ENCODE peak calls at places on chromosomes 3 and 15, in nine cellular contexts. E is fibroblast of mammary gland, B is HCT116, A is WTC11, G is spleen, V is AG09319, T is adrenal gland, H is fibroblast of pulmonary artery, I is neural crest cell. K is an unnamed sample.

GRCh38 chr3:11305509-11305908 is 33.3 kb downstream of the ATG7 start:
- DNase-seq in E (no peak), B (no peak), A (no peak), G (no peak), V (no peak), T (peak), H (peak), I (no peak), K (no peak)

GRCh38 chr3:188578579-188579363 is 424.8 kb downstream of the LPP start:
- DNase-seq in E (peak), B (no peak), A (no peak), G (no peak), V (peak), T (peak), H (peak), I (no peak), K (no peak)

GRCh38 chr3:66553714-66554113 is 52.9 kb upstream of the LRIG1 start:
- DNase-seq in E (no peak), B (no peak), A (no peak), G (no peak), V (no peak), T (no peak), H (no peak), I (no peak), K (no peak)

GRCh38 chr3:111862415-111862814 is 3.4 kb downstream of the PHLDB2 start:
- DNase-seq in E (no peak), B (no peak), A (no peak), G (no peak), V (no peak), T (no peak), H (no peak), I (no peak), K (no peak)

GRCh38 chr15:67834593-67835348 is 5.1 kb downstream of the RNU6-1 start:
- DNase-seq in E (no peak), B (no peak), A (peak), G (peak), V (no peak), T (no peak), H (no peak), I (no peak), K (no peak)

GRCh38 chr3:69426291-69426690 is 40.4 kb upstream of the FRMD4B start:
- DNase-seq in E (no peak), B (no peak), A (no peak), G (no peak), V (no peak), T (no peak), H (no peak), I (no peak), K (no peak)

GRCh38 chr3:102193255-102193654 is 241.6 kb upstream of the ZPLD1 start:
- DNase-seq in E (no peak), B (no peak), A (no peak), G (no peak), V (no peak), T (no peak), H (no peak), I (no peak), K (no peak)

GRCh38 chr3:149085828-149086231 is 503 bp downstream of the HLTF start:
- DNase-seq in E (peak), B (no peak), A (no peak), G (peak), V (no peak), T (peak), H (peak), I (no peak), K (peak)

GRCh38 chr3:170222647-170223541 is 670 bp downstream of the PRKCI start:
- DNase-seq in E (peak), B (no peak), A (peak), G (no peak), V (no peak), T (peak), H (peak), I (no peak), K (peak)

GRCh38 chr15:50685191-50685975 is 1.2 kb downstream of the TRPM7 start:
- DNase-seq in E (no peak), B (no peak), A (no peak), G (no peak), V (no peak), T (no peak), H (peak), I (no peak), K (no peak)

GRCh38 chr15:67843571-67844387 is 3.9 kb upstream of the RNU6-1 start:
- DNase-seq in E (no peak), B (no peak), A (no peak), G (no peak), V (no peak), T (no peak), H (peak), I (no peak), K (no peak)

GRCh38 chr3:180048108-180048507 is 11.4 kb upstream of the PEX5L start:
- DNase-seq in E (no peak), B (no peak), A (no peak), G (no peak), V (no peak), T (no peak), H (no peak), I (no peak), K (no peak)

GRCh38 chr15:40072216-40072990 is 33.4 kb upstream of the SRP14 start:
- DNase-seq in E (no peak), B (no peak), A (no peak), G (peak), V (no peak), T (no peak), H (no peak), I (no peak), K (no peak)

GRCh38 chr15:48112242-48112641 is 8.5 kb upstream of the SLC24A5 start:
- DNase-seq in E (peak), B (peak), A (peak), G (no peak), V (no peak), T (peak), H (peak), I (no peak), K (no peak)

GRCh38 chr3:43194490-43195115 is 88.7 kb upstream of the POMGNT2 start:
- DNase-seq in E (no peak), B (no peak), A (no peak), G (peak), V (no peak), T (no peak), H (no peak), I (no peak), K (peak)

GRCh38 chr3:16609927-16610580 is 4.8 kb upstream of the DAZL start:
- DNase-seq in E (peak), B (no peak), A (no peak), G (no peak), V (no peak), T (peak), H (peak), I (no peak), K (no peak)

GRCh38 chr15:78685157-78685830 is 44.3 kb upstream of the CHRNB4 start:
- DNase-seq in E (no peak), B (no peak), A (no peak), G (peak), V (no peak), T (no peak), H (no peak), I (no peak), K (no peak)

GRCh38 chr3:124381565-124382333 is 348.5 kb upstream of the UMPS start:
- DNase-seq in E (no peak), B (no peak), A (no peak), G (no peak), V (no peak), T (no peak), H (no peak), I (no peak), K (no peak)

GRCh38 chr3:167493240-167493639 is 19.4 kb upstream of the SERPINI2 start:
- DNase-seq in E (peak), B (peak), A (peak), G (no peak), V (no peak), T (no peak), H (no peak), I (peak), K (no peak)

GRCh38 chr3:167602041-167602440 is 51.7 kb downstream of the WDR49 start:
- DNase-seq in E (no peak), B (no peak), A (no peak), G (no peak), V (no peak), T (no peak), H (no peak), I (no peak), K (no peak)

GRCh38 chr15:92883643-92884458 is 16.3 kb upstream of the CHD2 start:
- DNase-seq in E (no peak), B (no peak), A (no peak), G (no peak), V (no peak), T (no peak), H (peak), I (no peak), K (no peak)

GRCh38 chr3:64272842-64273241 is 47.6 kb upstream of the PRICKLE2 start:
- DNase-seq in E (no peak), B (no peak), A (no peak), G (no peak), V (no peak), T (no peak), H (no peak), I (no peak), K (no peak)

GRCh38 chr15:90184786-90185704 is 16.1 kb upstream of the SEMA4B start:
- DNase-seq in E (no peak), B (no peak), A (peak), G (peak), V (no peak), T (peak), H (no peak), I (peak), K (peak)

GRCh38 chr3:120608506-120608905 is 12.4 kb downstream of the NDUFB4 start:
- DNase-seq in E (no peak), B (no peak), A (no peak), G (no peak), V (no peak), T (no peak), H (no peak), I (no peak), K (no peak)

GRCh38 chr3:99471353-99472323 is 166.8 kb upstream of the COL8A1 start:
- DNase-seq in E (no peak), B (no peak), A (no peak), G (no peak), V (no peak), T (no peak), H (no peak), I (no peak), K (no peak)

GRCh38 chr15:90412356-90413194 is 24.5 kb downstream of the IQGAP1 start:
- DNase-seq in E (peak), B (peak), A (no peak), G (no peak), V (no peak), T (peak), H (peak), I (no peak), K (peak)

GRCh38 chr15:90994059-90994416 is 297 bp downstream of the PRC1 start:
- DNase-seq in E (no peak), B (no peak), A (peak), G (no peak), V (no peak), T (peak), H (no peak), I (peak), K (peak)

GRCh38 chr15:48059786-48060185 is 61.0 kb upstream of the SLC24A5 start:
- DNase-seq in E (no peak), B (no peak), A (no peak), G (no peak), V (no peak), T (peak), H (peak), I (no peak), K (peak)

GRCh38 chr15:100221461-100222348 is 120.1 kb downstream of the ADAMTS17 start:
- DNase-seq in E (no peak), B (no peak), A (no peak), G (no peak), V (no peak), T (peak), H (peak), I (no peak), K (no peak)

GRCh38 chr3:10668077-10668476 is 148.0 kb upstream of the SLC6A11 start:
- DNase-seq in E (no peak), B (no peak), A (no peak), G (no peak), V (no peak), T (no peak), H (no peak), I (no peak), K (no peak)

GRCh38 chr3:39096775-39097174 is 10.7 kb downstream of the GORASP1 start:
- DNase-seq in E (no peak), B (no peak), A (no peak), G (no peak), V (no peak), T (no peak), H (peak), I (no peak), K (no peak)

GRCh38 chr15:31977138-31977537 is 53.2 kb upstream of the CHRNA7 start:
- DNase-seq in E (no peak), B (no peak), A (no peak), G (no peak), V (no peak), T (no peak), H (no peak), I (no peak), K (no peak)

GRCh38 chr3:57007513-57008415 is 52.7 kb upstream of the SPATA12 start:
- DNase-seq in E (peak), B (peak), A (no peak), G (no peak), V (peak), T (peak), H (peak), I (no peak), K (peak)

GRCh38 chr3:169664034-169664820 is 715 bp upstream of the MECOM start:
- DNase-seq in E (no peak), B (no peak), A (no peak), G (peak), V (no peak), T (no peak), H (peak), I (no peak), K (no peak)

GRCh38 chr3:173876476-173876875 is 478.9 kb downstream of the NLGN1 start:
- DNase-seq in E (peak), B (peak), A (no peak), G (no peak), V (no peak), T (no peak), H (no peak), I (no peak), K (no peak)
- TF ChIP-seq CTCF in E (peak), B (no peak), A (no peak), G (no peak), V (peak), T (no peak), H (peak), I (peak), K (no peak)

GRCh38 chr3:72234394-72234793 is 449.4 kb upstream of the PROK2 start:
- DNase-seq in E (peak), B (no peak), A (no peak), G (no peak), V (peak), T (no peak), H (peak), I (no peak), K (no peak)
- TF ChIP-seq CTCF in E (no peak), B (no peak), A (no peak), G (no peak), V (no peak), T (no peak), H (no peak), I (no peak), K (no peak)

GRCh38 chr3:132017137-132017536 is 17.7 kb downstream of the CPNE4 start:
- DNase-seq in E (no peak), B (no peak), A (no peak), G (no peak), V (no peak), T (no peak), H (no peak), I (no peak), K (no peak)
- TF ChIP-seq CTCF in E (no peak), B (no peak), A (no peak), G (no peak), V (no peak), T (no peak), H (no peak), I (no peak), K (no peak)

GRCh38 chr3:48997102-48997637 is 7.1 kb downstream of the P4HTM start:
- DNase-seq in E (no peak), B (no peak), A (no peak), G (no peak), V (no peak), T (no peak), H (no peak), I (no peak), K (no peak)
- TF ChIP-seq CTCF in E (no peak), B (no peak), A (no peak), G (no peak), V (no peak), T (no peak), H (no peak), I (no peak), K (no peak)

GRCh38 chr3:129399145-129399894 is 29.1 kb downstream of the EFCAB12 start:
- DNase-seq in E (peak), B (peak), A (peak), G (peak), V (peak), T (peak), H (peak), I (peak), K (peak)
- TF ChIP-seq CTCF in E (peak), B (peak), A (no peak), G (peak), V (peak), T (peak), H (peak), I (peak), K (peak)

GRCh38 chr3:178186666-178187065 is 349.6 kb upstream of the KCNMB2 start:
- DNase-seq in E (no peak), B (no peak), A (no peak), G (no peak), V (no peak), T (no peak), H (no peak), I (no peak), K (no peak)
- TF ChIP-seq CTCF in E (no peak), B (no peak), A (no peak), G (no peak), V (no peak), T (no peak), H (no peak), I (no peak), K (no peak)

GRCh38 chr15:88982304-88982945 is 69.2 kb upstream of the MFGE8 start:
- DNase-seq in E (peak), B (no peak), A (no peak), G (no peak), V (peak), T (peak), H (peak), I (no peak), K (no peak)

GRCh38 chr15:88979674-88980073 is 66.5 kb upstream of the MFGE8 start:
- DNase-seq in E (no peak), B (no peak), A (no peak), G (no peak), V (no peak), T (no peak), H (no peak), I (no peak), K (no peak)

GRCh38 chr15:88982946-88983342 is 69.8 kb upstream of the MFGE8 start:
- DNase-seq in E (no peak), B (no peak), A (no peak), G (no peak), V (no peak), T (no peak), H (no peak), I (no peak), K (no peak)

GRCh38 chr15:88980498-88980897 is 67.3 kb upstream of the MFGE8 start:
- DNase-seq in E (no peak), B (no peak), A (no peak), G (no peak), V (no peak), T (no peak), H (no peak), I (no peak), K (no peak)

DNA sequence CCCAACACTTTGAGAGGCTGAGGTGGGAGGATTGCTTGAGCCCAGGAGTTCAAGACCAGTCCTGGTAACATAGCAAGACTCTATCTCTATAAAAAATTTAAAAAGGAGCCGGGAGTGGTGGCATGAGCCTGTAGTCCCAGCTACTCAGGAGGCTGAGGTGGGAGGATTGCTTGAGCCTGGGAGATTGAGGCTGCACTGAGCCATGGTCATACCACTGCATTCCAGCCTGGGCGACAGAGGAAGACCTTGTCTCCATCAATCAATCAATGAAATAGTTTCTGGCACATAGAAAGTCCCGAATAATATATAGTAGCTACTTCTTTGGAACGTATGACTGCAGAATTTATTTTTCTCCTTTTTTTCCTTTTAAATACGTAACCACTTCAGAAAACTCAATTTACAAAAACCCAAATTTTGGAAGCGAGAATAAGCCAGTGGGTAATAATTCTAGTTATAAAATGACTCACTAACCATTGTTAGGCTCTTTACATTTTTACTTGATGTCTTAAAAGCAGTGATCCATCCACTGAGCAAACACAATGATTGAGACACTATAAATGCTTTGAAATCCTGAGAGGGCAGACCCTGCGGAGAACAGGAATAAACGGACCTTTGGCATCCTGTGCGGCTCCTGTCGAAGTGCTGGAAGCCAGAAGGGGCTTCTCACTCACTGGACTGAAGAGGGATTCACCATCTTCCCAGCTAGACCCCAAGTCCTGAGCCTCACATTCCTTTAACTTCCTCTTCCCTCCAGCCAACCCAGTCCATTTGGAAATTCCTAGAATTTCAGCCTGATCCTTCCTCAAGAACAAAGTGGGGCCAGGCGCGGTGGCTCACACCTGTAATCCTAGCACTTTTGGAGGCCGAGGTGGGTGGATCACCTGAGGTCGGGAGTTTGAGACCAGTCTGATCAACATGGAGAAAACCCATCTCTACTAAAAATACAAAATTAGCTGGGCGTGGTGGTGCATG is 68.4 kb upstream of the MFGE8 start:
- DNase-seq in E (no peak), B (no peak), A (no peak), G (no peak), V (no peak), T (no peak), H (no peak), I (no peak), K (no peak)
- TF ChIP-seq CTCF in E (no peak), B (no peak), A (no peak), G (no peak), V (no peak), T (no peak), H (no peak), I (no peak), K (no peak)

GRCh38 chr3:175941352-175941751 is 1082.2 kb downstream of the NAALADL2 start:
- DNase-seq in E (peak), B (no peak), A (peak), G (no peak), V (no peak), T (no peak), H (peak), I (no peak), K (peak)
- TF ChIP-seq CTCF in E (peak), B (peak), A (peak), G (no peak), V (peak), T (peak), H (peak), I (peak), K (no peak)

GRCh38 chr3:52483081-52483480 is 12.1 kb upstream of the STAB1 start:
- DNase-seq in E (no peak), B (no peak), A (no peak), G (no peak), V (no peak), T (no peak), H (no peak), I (no peak), K (no peak)

GRCh38 chr3:52479876-52480575 is 15.1 kb upstream of the STAB1 start:
- DNase-seq in E (no peak), B (no peak), A (no peak), G (no peak), V (no peak), T (no peak), H (no peak), I (no peak), K (no peak)

GRCh38 chr3:52480768-52481715 is 14.1 kb upstream of the STAB1 start:
- DNase-seq in E (no peak), B (no peak), A (no peak), G (no peak), V (no peak), T (peak), H (no peak), I (no peak), K (no peak)

GRCh38 chr3:52483577-52484495 is 11.3 kb upstream of the STAB1 start:
- DNase-seq in E (peak), B (no peak), A (no peak), G (no peak), V (no peak), T (peak), H (peak), I (no peak), K (no peak)

DNA sequence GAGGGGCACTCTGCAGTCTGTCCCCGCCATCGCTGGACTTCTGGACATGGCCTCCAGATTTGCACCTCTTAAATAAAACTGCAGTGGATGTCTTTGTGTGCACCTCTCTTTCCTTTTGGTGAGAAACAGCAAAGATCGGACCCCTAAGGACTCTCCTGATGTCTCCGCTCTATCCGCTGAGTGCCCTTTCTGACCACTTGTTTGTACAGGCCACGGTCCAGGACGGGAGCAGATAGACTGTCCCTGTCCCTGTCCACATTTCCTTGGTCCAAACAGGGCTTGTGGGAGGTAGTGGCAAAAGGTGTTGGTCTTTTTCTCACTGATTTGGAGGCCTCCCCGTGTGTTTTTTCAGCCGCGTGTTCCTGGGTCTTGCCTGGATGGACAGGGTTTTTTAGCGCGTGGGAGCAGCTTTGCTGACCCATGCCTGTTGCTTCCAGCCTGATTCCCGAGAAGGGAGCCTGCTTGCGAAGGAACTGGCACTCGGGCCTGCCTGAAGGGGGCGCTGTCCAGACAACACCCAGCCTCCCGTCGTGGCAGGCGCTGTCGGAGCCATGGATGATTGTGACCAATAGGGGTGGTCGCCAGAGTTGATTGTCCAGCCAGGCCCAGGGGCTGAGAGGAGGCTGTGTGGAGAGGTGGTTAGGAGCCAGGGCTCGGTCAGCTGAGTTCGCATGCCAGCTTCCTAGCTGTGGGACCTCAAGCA is 13.2 kb upstream of the STAB1 start:
- DNase-seq in E (peak), B (no peak), A (peak), G (no peak), V (no peak), T (no peak), H (peak), I (peak), K (no peak)
- TF ChIP-seq CTCF in E (peak), B (no peak), A (peak), G (peak), V (peak), T (peak), H (peak), I (peak), K (no peak)